ENCODE peak calls at places on chromosomes 5 and 9, in four cellular contexts. One of them, this sample, is unnamed.

GRCh38 chr5:137190441-137190840 is 308.7 kb downstream of the SPOCK1 start:
- DNase-seq in heart right ventricle: no peak
- DNase-seq in left ventricle myocardium inferior: no peak
- DNase-seq in cardiac muscle cell: peak; percentile 9
- DNase-seq in this sample: no peak

GRCh38 chr9:6441269-6441668 is 28.3 kb downstream of the UHRF2 start:
- DNase-seq in heart right ventricle: no peak
- DNase-seq in left ventricle myocardium inferior: no peak
- DNase-seq in cardiac muscle cell: no peak
- DNase-seq in this sample: no peak

GRCh38 chr9:8558176-8558575 is 758.6 kb upstream of the DMAC1 start:
- DNase-seq in heart right ventricle: no peak
- DNase-seq in cardiac muscle cell: peak; percentile 33
- DNase-seq in left ventricle myocardium inferior: no peak
- DNase-seq in this sample: no peak

GRCh38 chr9:125586173-125586512 is 120.9 kb downstream of the MAPKAP1 start:
- DNase-seq in cardiac muscle cell: no peak
- DNase-seq in left ventricle myocardium inferior: no peak
- DNase-seq in heart right ventricle: no peak
- DNase-seq in this sample: no peak

GRCh38 chr5:169909945-169910344 is 70.3 kb downstream of the INSYN2B start:
- DNase-seq in heart right ventricle: no peak
- DNase-seq in left ventricle myocardium inferior: no peak
- DNase-seq in cardiac muscle cell: no peak
- DNase-seq in this sample: no peak

GRCh38 chr5:180003145-180003544 is 68.4 kb downstream of the RNF130 start:
- DNase-seq in left ventricle myocardium inferior: no peak
- DNase-seq in cardiac muscle cell: no peak
- DNase-seq in heart right ventricle: no peak
- DNase-seq in this sample: no peak

GRCh38 chr9:106897223-106897622 is 34.3 kb downstream of the ZNF462 start:
- DNase-seq in left ventricle myocardium inferior: no peak
- DNase-seq in cardiac muscle cell: peak; percentile 54
- DNase-seq in heart right ventricle: no peak
- DNase-seq in this sample: no peak

GRCh38 chr5:80754900-80755299 is 100.1 kb upstream of the DHFR start:
- DNase-seq in cardiac muscle cell: no peak
- DNase-seq in left ventricle myocardium inferior: no peak
- DNase-seq in heart right ventricle: peak; percentile 15
- DNase-seq in this sample: no peak

GRCh38 chr5:154367101-154367500 is 78.7 kb upstream of the SAP30L start:
- DNase-seq in left ventricle myocardium inferior: no peak
- DNase-seq in cardiac muscle cell: peak; percentile 36
- DNase-seq in heart right ventricle: no peak
- DNase-seq in this sample: no peak

GRCh38 chr5:154370119-154370518 is 75.7 kb upstream of the SAP30L start:
- DNase-seq in cardiac muscle cell: no peak
- DNase-seq in heart right ventricle: no peak
- DNase-seq in left ventricle myocardium inferior: no peak
- DNase-seq in this sample: no peak

GRCh38 chr5:154366353-154366752 is 79.4 kb upstream of the SAP30L start:
- DNase-seq in left ventricle myocardium inferior: no peak
- DNase-seq in cardiac muscle cell: peak; percentile 71
- DNase-seq in heart right ventricle: no peak
- DNase-seq in this sample: no peak

GRCh38 chr5:154369682-154370081 is 76.1 kb upstream of the SAP30L start:
- DNase-seq in heart right ventricle: no peak
- DNase-seq in left ventricle myocardium inferior: no peak
- DNase-seq in cardiac muscle cell: no peak
- DNase-seq in this sample: no peak

DNA sequence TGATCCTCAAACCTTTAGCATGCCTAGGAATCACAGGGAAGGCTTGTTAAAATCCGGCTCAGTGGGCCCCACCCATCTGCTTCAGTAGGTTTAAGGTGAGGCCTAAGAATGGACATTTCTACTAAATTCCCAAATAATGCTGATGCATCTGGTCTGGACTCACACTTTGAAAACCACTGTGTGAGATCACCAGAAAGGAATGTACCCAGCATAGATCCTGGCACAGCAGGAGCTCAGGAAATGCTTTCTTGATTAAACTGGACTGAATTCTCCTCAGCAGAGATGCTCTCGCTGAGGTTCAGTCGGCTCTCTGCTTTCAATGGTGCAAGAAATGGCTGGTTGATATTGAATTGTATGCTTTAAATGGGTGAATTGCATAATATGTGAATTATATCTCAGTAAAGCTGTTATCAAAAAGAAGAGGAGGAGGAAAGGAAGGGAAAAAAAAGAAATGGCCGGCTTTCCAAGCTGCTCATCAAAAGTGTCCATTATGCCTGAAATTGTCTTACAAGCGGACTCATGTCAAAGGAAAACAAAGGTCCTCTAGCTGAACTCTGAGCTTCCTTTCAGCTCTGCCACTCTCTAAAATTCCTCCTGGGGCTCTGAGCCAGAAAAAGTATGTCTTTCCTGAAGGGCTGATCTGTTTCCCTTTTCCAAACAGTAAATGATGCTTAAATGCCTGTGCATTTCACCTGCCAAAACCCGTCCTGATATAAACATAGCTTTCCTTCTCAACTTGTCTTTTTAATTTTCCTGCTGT is 77.6 kb upstream of the SAP30L start:
- DNase-seq in heart right ventricle: peak; percentile 38
- DNase-seq in cardiac muscle cell: peak; percentile 97
- DNase-seq in left ventricle myocardium inferior: no peak
- DNase-seq in this sample: no peak
- H3K27ac ChIP-seq in heart right ventricle: no peak overlapping the region
- H3K27ac ChIP-seq in cardiac muscle cell: no peak overlapping the region
- H3K27ac ChIP-seq in left ventricle myocardium inferior: peak overlapping the region; percentile 74
- H3K27ac ChIP-seq in this sample: no peak overlapping the region

DNA sequence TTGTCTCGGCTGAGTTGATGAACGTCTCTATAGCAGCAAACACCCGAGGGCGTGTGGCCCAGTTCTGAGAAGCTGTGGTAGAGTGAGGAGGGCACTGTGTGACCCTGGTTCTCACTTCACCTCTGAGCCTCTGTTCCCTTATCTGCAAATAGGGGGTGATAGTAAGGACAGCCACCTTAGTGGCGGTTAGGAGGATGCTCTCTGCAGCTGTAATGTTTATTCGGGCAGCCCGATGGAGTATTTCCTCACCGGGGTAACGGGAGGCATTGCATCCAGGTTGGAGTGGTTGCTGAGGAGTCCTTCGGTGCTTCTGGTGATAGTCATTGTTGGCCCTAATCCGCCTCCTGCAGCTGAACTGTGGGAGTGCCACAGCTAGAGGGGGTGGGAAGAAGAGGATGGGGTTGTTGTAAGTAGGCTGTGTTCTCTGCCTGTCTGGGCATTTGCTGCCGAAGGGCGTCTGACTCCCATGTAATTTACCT is 13.9 kb downstream of the PRRC2B start:
- DNase-seq in heart right ventricle: peak; percentile 66
- DNase-seq in left ventricle myocardium inferior: peak; percentile 37
- DNase-seq in cardiac muscle cell: peak; percentile 59
- DNase-seq in this sample: no peak
- H3K27ac ChIP-seq in heart right ventricle: peak overlapping the region; percentile 83
- H3K27ac ChIP-seq in left ventricle myocardium inferior: peak overlapping the region; percentile 88
- H3K27ac ChIP-seq in cardiac muscle cell: peak overlapping the region; percentile 86
- H3K27ac ChIP-seq in this sample: no peak overlapping the region

DNA sequence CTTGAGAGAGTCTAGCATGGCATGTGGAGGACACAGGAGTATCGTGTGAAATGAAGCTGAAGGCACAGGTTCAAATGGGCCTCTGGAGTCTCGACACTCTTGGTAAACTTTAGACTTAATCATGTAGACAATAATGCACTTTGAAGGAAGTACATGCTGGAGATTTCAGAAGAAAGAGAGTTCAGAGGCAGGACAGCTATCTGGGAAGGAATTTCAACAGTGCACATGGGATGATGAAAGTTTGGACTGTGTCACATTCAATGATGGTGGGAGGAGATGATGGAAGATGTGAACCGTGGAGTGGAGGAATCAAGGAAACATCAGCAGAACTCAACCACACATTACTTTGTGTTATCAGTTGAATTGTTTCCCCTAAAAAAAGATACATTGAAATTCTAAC is 88.6 kb upstream of the PAPPA start:
- DNase-seq in left ventricle myocardium inferior: no peak
- DNase-seq in heart right ventricle: no peak
- DNase-seq in cardiac muscle cell: peak; percentile 29
- DNase-seq in this sample: no peak
- H3K27ac ChIP-seq in left ventricle myocardium inferior: no peak overlapping the region
- H3K27ac ChIP-seq in heart right ventricle: no peak overlapping the region
- H3K27ac ChIP-seq in cardiac muscle cell: no peak overlapping the region
- H3K27ac ChIP-seq in this sample: no peak overlapping the region

GRCh38 chr5:41776435-41776834 is 93.8 kb downstream of the OXCT1 start:
- DNase-seq in cardiac muscle cell: peak; percentile 46
- DNase-seq in heart right ventricle: no peak
- DNase-seq in left ventricle myocardium inferior: no peak
- DNase-seq in this sample: no peak
- H3K27ac ChIP-seq in cardiac muscle cell: no peak overlapping the region
- H3K27ac ChIP-seq in heart right ventricle: no peak overlapping the region
- H3K27ac ChIP-seq in left ventricle myocardium inferior: no peak overlapping the region
- H3K27ac ChIP-seq in this sample: no peak overlapping the region

GRCh38 chr5:74877624-74878304 is 11.6 kb upstream of the FAM169A start:
- DNase-seq in heart right ventricle: no peak
- DNase-seq in left ventricle myocardium inferior: no peak
- DNase-seq in cardiac muscle cell: no peak
- DNase-seq in this sample: no peak
- H3K27ac ChIP-seq in heart right ventricle: no peak overlapping the region
- H3K27ac ChIP-seq in left ventricle myocardium inferior: no peak overlapping the region
- H3K27ac ChIP-seq in cardiac muscle cell: no peak overlapping the region
- H3K27ac ChIP-seq in this sample: peak overlapping the region; percentile 49

GRCh38 chr9:95091971-95092320 is 225.6 kb downstream of the FANCC start:
- DNase-seq in heart right ventricle: no peak
- DNase-seq in cardiac muscle cell: peak; percentile 62
- DNase-seq in left ventricle myocardium inferior: no peak
- DNase-seq in this sample: no peak
- H3K27ac ChIP-seq in heart right ventricle: peak overlapping the region; percentile 83
- H3K27ac ChIP-seq in cardiac muscle cell: peak overlapping the region; percentile 75
- H3K27ac ChIP-seq in left ventricle myocardium inferior: peak overlapping the region; percentile 90
- H3K27ac ChIP-seq in this sample: no peak overlapping the region

This sample was measured in right lobe of liver.